ENCODE peak calls at places on chromosome 1, in ten cellular contexts. G is body of pancreas; W is gastrocnemius medialis; Y is uterus; C is tibial artery; Z is aorta; N is CD8-positive, alpha-beta T cell; O is CD4-positive, alpha-beta memory T cell; R is astrocyte; P is Panc1. K is an unnamed sample.

GRCh38 chr1:20167126-20167525 is 18.8 kb upstream of the UBXN10 start:
- DNase-seq in G (no peak), W (no peak), Y (no peak), C (no peak), Z (no peak), N (no peak), O (no peak), R (no peak), P (no peak), K (no peak)

GRCh38 chr1:28893403-28894102 is 20.8 kb upstream of the EPB41 start:
- DNase-seq in G (no peak), W (no peak), Y (no peak), C (no peak), Z (no peak), N (no peak), O (peak; percentile 26), R (no peak), P (no peak), K (no peak)

GRCh38 chr1:164830628-164831027 is 271.6 kb downstream of the PBX1 start:
- DNase-seq in G (no peak), W (no peak), Y (no peak), C (no peak), Z (no peak), N (no peak), O (no peak), R (no peak), P (no peak), K (no peak)

GRCh38 chr1:244074559-244075171 is 23.6 kb downstream of the ZBTB18 start:
- DNase-seq in G (no peak), W (no peak), Y (no peak), C (no peak), Z (no peak), N (peak; percentile 47), O (peak; percentile 83), R (no peak), P (no peak), K (no peak)

GRCh38 chr1:21586222-21586621 is 77.0 kb downstream of the ALPL start:
- DNase-seq in G (no peak), W (no peak), Y (no peak), C (no peak), Z (no peak), N (no peak), O (no peak), R (no peak), P (no peak), K (no peak)

GRCh38 chr1:150021191-150021688 is 10.7 kb upstream of the OTUD7B start:
- DNase-seq in G (peak; percentile 76), W (no peak), Y (no peak), C (no peak), Z (no peak), N (no peak), O (no peak), R (no peak), P (no peak), K (no peak)

GRCh38 chr1:21705303-21705980 is 36.3 kb upstream of the RAP1GAP start:
- DNase-seq in G (no peak), W (no peak), Y (no peak), C (no peak), Z (no peak), N (no peak), O (no peak), R (no peak), P (no peak), K (no peak)

GRCh38 chr1:43527111-43527878 is 3.4 kb upstream of the PTPRF start:
- DNase-seq in G (no peak), W (no peak), Y (no peak), C (no peak), Z (peak; percentile 44), N (no peak), O (no peak), R (no peak), P (no peak), K (no peak)

DNA sequence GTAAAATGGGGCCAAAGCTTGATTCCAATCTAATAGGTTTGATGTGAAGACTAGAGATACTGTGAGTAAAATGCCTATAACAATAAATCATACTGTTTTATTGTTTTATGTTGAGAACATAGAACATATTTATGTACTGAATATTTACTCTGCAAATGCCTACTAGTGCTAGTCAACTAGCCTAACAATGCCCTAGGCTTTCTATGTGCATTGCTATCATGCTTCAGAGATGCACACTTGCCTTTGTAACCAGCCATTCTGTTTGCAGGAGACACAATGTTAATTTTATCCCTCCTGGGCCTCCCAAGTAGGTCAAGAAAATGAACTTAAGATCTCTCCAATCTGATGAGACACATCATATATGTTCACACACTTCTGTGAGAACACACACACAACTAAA is 530.8 kb upstream of the BEND5 start:
- DNase-seq in G (no peak), W (no peak), Y (no peak), C (no peak), Z (no peak), N (no peak), O (no peak), R (no peak), P (no peak), K (no peak)
- H3K9me3 ChIP-seq in G (no peaks in the 10 kb centered on the region), W (no peaks in the 10 kb centered on the region), Y (no peaks in the 10 kb centered on the region), C (no peaks in the 10 kb centered on the region), Z (peaks cover 2% of the 10 kb centered on the region), N (no peaks in the 10 kb centered on the region), O (no peaks in the 10 kb centered on the region), R (no peaks in the 10 kb centered on the region), P (no peaks in the 10 kb centered on the region), K (peaks cover 5% of the 10 kb centered on the region)

GRCh38 chr1:157574836-157575235 is 22.5 kb upstream of the FCRL5 start:
- DNase-seq in G (no peak), W (no peak), Y (no peak), C (no peak), Z (no peak), N (no peak), O (no peak), R (no peak), P (no peak), K (no peak)
- H3K27me3 ChIP-seq in G (no peaks in the 10 kb centered on the region), W (no peaks in the 10 kb centered on the region), Y (no peaks in the 10 kb centered on the region), C (no peaks in the 10 kb centered on the region), Z (no peaks in the 10 kb centered on the region), N (no peaks in the 10 kb centered on the region), O (no peaks in the 10 kb centered on the region), R (no peaks in the 10 kb centered on the region), P (peaks cover 7% of the 10 kb centered on the region), K (no peaks in the 10 kb centered on the region)

GRCh38 chr1:4144349-4144971 is 244.4 kb upstream of the C1orf174 start:
- DNase-seq in G (no peak), W (no peak), Y (no peak), C (no peak), Z (no peak), N (no peak), O (no peak), R (no peak), P (no peak), K (no peak)

GRCh38 chr1:4140821-4141220 is 240.7 kb upstream of the C1orf174 start:
- DNase-seq in G (no peak), W (no peak), Y (no peak), C (no peak), Z (peak; percentile 68), N (no peak), O (no peak), R (no peak), P (no peak), K (no peak)

GRCh38 chr1:4137621-4138390 is 237.7 kb upstream of the C1orf174 start:
- DNase-seq in G (peak; percentile 4), W (no peak), Y (no peak), C (no peak), Z (peak; percentile 31), N (no peak), O (no peak), R (no peak), P (no peak), K (no peak)

GRCh38 chr1:4139646-4140045 is 239.6 kb upstream of the C1orf174 start:
- DNase-seq in G (no peak), W (no peak), Y (no peak), C (no peak), Z (no peak), N (no peak), O (no peak), R (no peak), P (no peak), K (no peak)

DNA sequence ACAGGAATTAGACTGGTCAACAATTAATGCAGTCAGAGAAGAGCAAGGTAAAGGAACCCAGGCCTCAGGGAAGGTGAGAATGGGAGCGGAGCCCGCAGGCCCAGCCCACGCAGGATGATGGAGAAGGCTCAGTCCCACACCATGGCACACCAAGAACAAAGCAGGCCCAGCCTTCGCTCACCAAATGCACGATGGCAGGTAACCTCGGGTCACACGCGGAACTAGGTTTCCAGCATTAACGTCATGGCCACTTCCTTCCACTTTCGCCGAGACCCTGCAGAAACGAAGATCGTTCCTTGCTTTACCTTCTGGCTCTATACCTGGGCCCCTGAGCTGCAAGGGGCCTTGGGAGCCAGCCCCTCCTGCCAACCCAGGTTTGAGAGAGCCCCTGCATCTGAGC is 240.2 kb upstream of the C1orf174 start:
- DNase-seq in G (no peak), W (no peak), Y (no peak), C (no peak), Z (peak; percentile 44), N (no peak), O (no peak), R (no peak), P (no peak), K (no peak)
- H3K9me3 ChIP-seq in G (no peaks in the 10 kb centered on the region), W (no peaks in the 10 kb centered on the region), Y (no peaks in the 10 kb centered on the region), C (no peaks in the 10 kb centered on the region), Z (no peaks in the 10 kb centered on the region), N (no peaks in the 10 kb centered on the region), O (no peaks in the 10 kb centered on the region), R (peaks cover 15% of the 10 kb centered on the region), P (no peaks in the 10 kb centered on the region), K (peaks cover 16% of the 10 kb centered on the region)

GRCh38 chr1:37433171-37433570 is 41.2 kb upstream of the ZC3H12A start:
- DNase-seq in G (no peak), W (no peak), Y (no peak), C (no peak), Z (no peak), N (no peak), O (no peak), R (no peak), P (no peak), K (no peak)

GRCh38 chr1:37429038-37429437 is 45.3 kb upstream of the ZC3H12A start:
- DNase-seq in G (no peak), W (no peak), Y (no peak), C (no peak), Z (no peak), N (no peak), O (no peak), R (no peak), P (no peak), K (no peak)

GRCh38 chr1:37430074-37430985 is 44.0 kb upstream of the ZC3H12A start:
- DNase-seq in G (no peak), W (no peak), Y (no peak), C (no peak), Z (peak; percentile 24), N (no peak), O (no peak), R (no peak), P (no peak), K (no peak)

GRCh38 chr1:37434292-37434907 is 40.0 kb upstream of the ZC3H12A start:
- DNase-seq in G (peak; percentile 58), W (peak; percentile 37), Y (no peak), C (peak; percentile 37), Z (peak; percentile 90), N (peak; percentile 47), O (peak; percentile 52), R (no peak), P (peak; percentile 25), K (peak; percentile 41)

DNA sequence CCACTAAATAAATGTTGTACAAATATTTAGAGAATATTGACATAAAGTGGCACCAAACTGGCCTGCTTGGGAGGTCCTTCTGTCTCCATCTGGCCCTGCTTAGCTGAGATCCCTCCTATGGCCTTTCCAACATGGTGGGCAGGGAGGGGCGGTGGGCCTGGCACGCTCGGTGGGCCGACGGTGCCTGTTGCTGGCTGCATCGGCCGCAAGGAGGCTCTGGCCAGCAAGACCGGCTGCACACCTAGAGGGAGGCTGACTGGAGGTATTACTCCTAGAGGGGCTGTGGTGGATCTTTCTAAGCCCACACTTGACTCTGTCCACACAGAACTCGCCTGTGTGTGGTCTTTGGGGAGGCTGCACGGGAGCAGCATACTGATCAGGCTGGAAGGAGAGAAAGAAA is 41.7 kb upstream of the ZC3H12A start:
- DNase-seq in G (no peak), W (no peak), Y (no peak), C (no peak), Z (no peak), N (no peak), O (no peak), R (no peak), P (no peak), K (no peak)
- H3K27me3 ChIP-seq in G (no peaks in the 10 kb centered on the region), W (peaks cover 13% of the 10 kb centered on the region), Y (no peaks in the 10 kb centered on the region), C (no peaks in the 10 kb centered on the region), Z (no peaks in the 10 kb centered on the region), N (no peaks in the 10 kb centered on the region), O (peaks cover 4% of the 10 kb centered on the region), R (peaks cover 2% of the 10 kb centered on the region), P (peaks cover 10% of the 10 kb centered on the region), K (no peaks in the 10 kb centered on the region)

K was measured in iPS DF 6.9.